ENCODE peak calls at places on chromosomes 11 and 22, in four cellular contexts. L is K562, M is H1, Q is GM12878. W is an unnamed sample.

GRCh38 chr11:63869686-63870085 is 30.8 kb downstream of the MARK2 start:
- DNase-seq in L (no peak), M (no peak), Q (no peak), W (no peak)

GRCh38 chr11:100704176-100704575 is 17.1 kb downstream of the ARHGAP42 start:
- DNase-seq in L (no peak), M (no peak), Q (no peak), W (no peak)

GRCh38 chr11:128835741-128836410 is 31.2 kb downstream of the KCNJ1 start:
- DNase-seq in L (no peak), M (no peak), Q (no peak), W (no peak)

GRCh38 chr11:99988105-99988907 is 698.8 kb upstream of the ARHGAP42 start:
- DNase-seq in L (no peak), M (no peak), Q (no peak), W (no peak)

GRCh38 chr11:109422755-109423113 is 744 bp downstream of the C11orf87 start:
- DNase-seq in L (no peak), M (no peak), Q (no peak), W (no peak)

GRCh38 chr22:44403930-44404329 is 91.2 kb upstream of the SHISAL1 start:
- DNase-seq in L (no peak), M (no peak), Q (no peak), W (no peak)

GRCh38 chr11:109731451-109731850 is 309.5 kb downstream of the C11orf87 start:
- DNase-seq in L (no peak), M (no peak), Q (no peak), W (no peak)

GRCh38 chr22:45454260-45454659 is 40.8 kb downstream of the RIBC2 start:
- DNase-seq in L (no peak), M (no peak), Q (no peak), W (peak; percentile 49)

GRCh38 chr11:122917311-122917710 is 34.8 kb downstream of the JHY start:
- DNase-seq in L (no peak), M (no peak), Q (no peak), W (peak; percentile 32)

GRCh38 chr11:85977751-85978160 is 91.1 kb downstream of the PICALM start:
- DNase-seq in L (no peak), M (no peak), Q (no peak), W (no peak)

GRCh38 chr22:28593299-28593698 is 86.3 kb downstream of the TTC28 start:
- DNase-seq in L (no peak), M (no peak), Q (no peak), W (no peak)

GRCh38 chr11:83724704-83725114 is 438.5 kb upstream of the CCDC90B start:
- DNase-seq in L (no peak), M (peak; percentile 15), Q (no peak), W (no peak)

GRCh38 chr22:36881504-36882245 is 20.9 kb downstream of the NCF4 start:
- DNase-seq in L (no peak), M (no peak), Q (no peak), W (no peak)

GRCh38 chr11:34789196-34789834 is 126.9 kb downstream of the APIP start:
- DNase-seq in L (no peak), M (no peak), Q (no peak), W (peak; percentile 4)

GRCh38 chr11:107712342-107712741 is 486 bp upstream of the SLN start:
- DNase-seq in L (no peak), M (no peak), Q (no peak), W (no peak)

GRCh38 chr11:15481871-15482270 is 367.1 kb downstream of the INSC start:
- DNase-seq in L (no peak), M (no peak), Q (no peak), W (no peak)

GRCh38 chr11:15489281-15489680 is 374.6 kb downstream of the INSC start:
- DNase-seq in L (no peak), M (no peak), Q (no peak), W (no peak)

GRCh38 chr11:15483205-15483604 is 368.5 kb downstream of the INSC start:
- DNase-seq in L (no peak), M (no peak), Q (no peak), W (no peak)

GRCh38 chr11:15485432-15485831 is 370.7 kb downstream of the INSC start:
- DNase-seq in L (no peak), M (no peak), Q (no peak), W (no peak)

GRCh38 chr11:15484398-15484797 is 369.7 kb downstream of the INSC start:
- DNase-seq in L (no peak), M (no peak), Q (no peak), W (no peak)
- TF ChIP-seq CHD1 in L (no peak), M (no peak), Q (no peak), W (no peak)

DNA sequence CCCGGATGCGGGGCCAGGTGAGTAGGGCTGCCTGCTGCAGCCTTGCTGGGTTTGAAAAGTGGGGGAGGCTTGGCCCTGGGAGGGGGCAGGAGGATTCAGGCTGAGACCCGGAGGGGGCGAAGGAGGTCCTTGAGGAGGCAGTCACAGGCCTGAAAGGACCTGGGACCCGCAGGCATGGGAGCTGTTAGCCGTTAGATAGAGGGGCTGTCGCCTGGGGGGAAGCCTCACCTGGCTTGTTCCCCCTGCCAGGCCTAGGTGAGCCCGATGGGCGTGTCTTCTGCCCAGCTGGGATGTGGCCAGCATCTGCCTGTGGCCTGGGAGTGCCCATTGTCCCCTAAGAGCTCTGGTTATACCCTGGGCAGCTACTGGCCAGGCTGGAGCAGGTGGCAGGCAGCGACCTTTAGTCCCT is 1.8 kb upstream of the DUSP8 start:
- DNase-seq in L (no peak), M (no peak), Q (no peak), W (no peak)
- H3K4me3 ChIP-seq in L (no peak overlapping the region), M (no peak overlapping the region), Q (no peak overlapping the region), W (no peak overlapping the region)

DNA sequence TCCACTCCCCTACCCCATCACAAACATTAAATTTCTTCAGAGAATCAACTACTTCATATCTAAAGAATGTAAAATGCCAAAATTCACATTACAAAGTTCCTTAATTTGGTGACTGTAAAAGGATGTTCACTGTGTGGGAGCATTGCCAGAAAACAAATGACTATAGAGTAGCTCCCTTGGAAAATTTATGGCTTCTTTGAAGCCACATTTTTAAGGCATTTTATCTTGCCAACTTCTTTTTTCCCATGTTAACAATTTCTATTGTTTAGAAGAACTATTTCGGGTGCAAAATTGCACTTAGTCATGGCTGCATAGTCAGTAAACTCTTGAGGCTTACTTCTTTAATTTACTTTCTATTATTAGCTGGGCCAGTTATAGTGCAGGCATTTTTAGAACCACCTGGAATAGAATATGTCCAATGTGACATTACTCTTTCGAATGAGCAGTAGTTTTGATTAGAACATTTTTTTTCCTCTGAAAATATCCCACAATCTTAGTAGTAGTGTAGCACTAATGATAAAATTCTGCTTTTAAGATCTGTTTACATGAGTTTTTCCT is 515.4 kb downstream of the JRKL start:
- DNase-seq in L (no peak), M (no peak), Q (no peak), W (no peak)
- TF ChIP-seq CHD1 in L (no peak), M (no peak), Q (no peak), W (no peak)

GRCh38 chr11:118176400-118177134 is at the start of gene SCN2B:
- DNase-seq in L (no peak), M (no peak), Q (no peak), W (peak; percentile 7)

GRCh38 chr11:118172356-118172755 is 4.1 kb downstream of the SCN2B start:
- DNase-seq in L (no peak), M (no peak), Q (no peak), W (no peak)

GRCh38 chr11:118175031-118175531 is 1.4 kb downstream of the SCN2B start:
- DNase-seq in L (no peak), M (no peak), Q (no peak), W (peak; percentile 62)

GRCh38 chr11:118174006-118174567 is 2.4 kb downstream of the SCN2B start:
- DNase-seq in L (no peak), M (no peak), Q (no peak), W (no peak)

GRCh38 chr11:118175600-118176399 is 639 bp downstream of the SCN2B start:
- DNase-seq in L (no peak), M (no peak), Q (no peak), W (no peak)
- H3K4me3 ChIP-seq in L (no peak overlapping the region), M (peak overlapping the region; percentile 71), Q (no peak overlapping the region), W (peak overlapping the region; percentile 29)

DNA sequence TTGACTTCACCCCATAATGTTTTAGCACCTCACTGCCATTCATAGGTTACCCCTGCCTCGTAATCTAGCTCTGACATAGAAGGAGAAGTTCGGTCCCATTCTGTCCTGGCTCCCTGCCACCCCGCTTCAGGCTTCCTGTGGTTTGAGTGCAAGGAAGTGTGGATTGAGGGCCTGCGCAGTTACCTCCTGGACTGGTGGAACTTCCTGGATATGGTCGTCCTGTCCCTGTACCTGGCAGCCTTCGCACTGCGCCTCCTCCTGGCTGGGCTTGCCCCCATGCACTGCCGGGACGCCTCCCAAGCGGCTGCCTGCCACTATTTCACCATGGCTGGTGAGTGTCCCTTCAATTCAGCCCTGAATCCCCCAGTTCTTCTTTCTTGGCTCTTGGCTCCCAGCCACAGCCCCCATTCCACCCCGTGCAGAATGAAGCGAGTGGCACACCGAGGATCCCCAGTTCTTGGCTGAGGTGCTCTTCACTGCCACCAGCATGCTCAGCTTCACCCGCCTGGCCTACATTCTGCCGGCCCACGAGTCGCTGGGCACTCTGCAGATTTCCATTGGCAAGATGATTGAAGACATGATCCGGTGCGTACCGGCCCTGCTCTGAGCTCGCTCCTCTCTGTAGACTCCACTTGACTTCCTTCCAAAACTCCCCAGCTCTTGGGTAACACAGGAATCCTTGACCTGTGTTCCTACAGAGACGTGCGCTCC is 15.4 kb downstream of the ART5 start:
- DNase-seq in L (no peak), M (no peak), Q (no peak), W (no peak)
- TF ChIP-seq CHD1 in L (no peak), M (no peak), Q (no peak), W (no peak)

GRCh38 chr22:39478461-39478860 is 21.6 kb downstream of the MGAT3 start:
- DNase-seq in L (peak; percentile 32), M (no peak), Q (no peak), W (peak; percentile 6)

GRCh38 chr22:39481054-39481453 is 21.0 kb upstream of the MIEF1 start:
- DNase-seq in L (no peak), M (no peak), Q (no peak), W (no peak)

GRCh38 chr22:39477542-39477941 is 20.7 kb downstream of the MGAT3 start:
- DNase-seq in L (no peak), M (no peak), Q (no peak), W (no peak)

GRCh38 chr22:39481595-39481994 is 20.5 kb upstream of the MIEF1 start:
- DNase-seq in L (no peak), M (no peak), Q (no peak), W (no peak)

DNA sequence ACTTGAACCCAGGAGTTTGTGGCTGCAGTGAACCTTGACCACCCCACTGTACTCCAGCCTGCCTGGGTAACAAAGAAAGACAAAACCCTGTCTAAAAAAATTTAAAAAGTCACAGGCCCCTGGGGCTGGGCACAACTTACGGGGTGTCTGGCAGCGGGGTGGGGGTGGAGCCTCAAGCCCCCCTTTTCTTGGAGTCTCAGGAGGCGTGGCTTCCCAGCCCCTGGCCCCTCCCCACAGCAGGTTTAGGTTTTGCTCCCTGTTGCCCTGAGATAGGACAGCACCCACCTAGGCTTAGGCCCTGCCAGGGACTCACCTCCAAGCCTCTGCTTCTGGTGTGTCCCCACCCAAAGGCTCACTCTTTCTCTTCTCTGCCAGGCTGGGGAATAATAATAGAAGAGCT is 22.4 kb downstream of the MGAT3 start:
- DNase-seq in L (no peak), M (no peak), Q (no peak), W (no peak)
- H3K4me3 ChIP-seq in L (no peak overlapping the region), M (no peak overlapping the region), Q (no peak overlapping the region), W (no peak overlapping the region)

W was measured in IMR-90.